ENCODE peak calls at places on chromosomes 6 and 20, in five cellular contexts. U is CD8-positive, alpha-beta memory T cell; D is Peyer's patch; A is effector memory CD4-positive, alpha-beta T cell; L is mammary epithelial cell. K is an unnamed sample.

GRCh38 chr20:62727584-62728027 is 19.0 kb downstream of the NTSR1 start:
- DNase-seq in U (no peak), D (no peak), A (no peak), L (no peak), K (no peak)

GRCh38 chr6:3315841-3316240 is 57.1 kb downstream of the PSMG4 start:
- DNase-seq in U (no peak), D (no peak), A (no peak), L (no peak), K (no peak)

GRCh38 chr6:163994566-163994965 is 580.0 kb downstream of the QKI start:
- DNase-seq in U (no peak), D (no peak), A (no peak), L (no peak), K (no peak)

GRCh38 chr6:105982761-105983600 is 103.2 kb upstream of the PRDM1 start:
- DNase-seq in U (no peak), D (no peak), A (no peak), L (no peak), K (no peak)

GRCh38 chr6:40535105-40535783 is 51.9 kb downstream of the LRFN2 start:
- DNase-seq in U (no peak), D (no peak), A (no peak), L (no peak), K (no peak)

GRCh38 chr6:31582230-31582601 is at the start of gene LTB:
- DNase-seq in U (peak; percentile 57), D (peak; percentile 87), A (peak; percentile 66), L (no peak), K (no peak)

GRCh38 chr6:159594750-159595117 is 98.3 kb downstream of the SOD2 start:
- DNase-seq in U (no peak), D (no peak), A (no peak), L (peak; percentile 86), K (no peak)

GRCh38 chr6:125038925-125039324 is 76.7 kb downstream of the RNF217 start:
- DNase-seq in U (no peak), D (no peak), A (no peak), L (no peak), K (no peak)

GRCh38 chr20:24755411-24755922 is 193.6 kb upstream of the CST7 start:
- DNase-seq in U (no peak), D (no peak), A (no peak), L (no peak), K (no peak)

GRCh38 chr6:160962835-160963623 is 28.5 kb upstream of the MAP3K4 start:
- DNase-seq in U (no peak), D (no peak), A (no peak), L (no peak), K (no peak)

DNA sequence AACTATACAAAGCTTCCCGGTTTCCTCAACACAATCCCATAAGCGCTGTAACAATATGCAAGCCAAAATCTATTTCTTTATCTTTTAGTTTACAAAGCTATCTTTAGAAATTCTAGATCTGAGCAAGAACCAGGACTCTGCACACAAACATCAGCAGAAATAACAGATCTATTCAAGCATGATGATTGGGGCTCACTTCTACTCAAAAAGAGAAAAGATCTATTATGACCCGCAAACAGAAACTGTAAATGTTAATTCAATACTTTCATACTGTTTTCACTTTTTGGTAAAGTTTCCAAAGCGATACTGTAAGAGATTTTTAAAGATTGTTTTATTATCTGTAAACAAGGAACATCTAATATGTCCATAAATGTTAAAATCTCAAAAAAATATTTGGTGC is 86.6 kb downstream of the SESN1 start:
- DNase-seq in U (no peak), D (no peak), A (no peak), L (no peak), K (no peak)
- H3K27ac ChIP-seq in U (peak overlapping the region; percentile 81), D (peak overlapping the region; percentile 98), A (peak overlapping the region; percentile 97), L (peak overlapping the region; percentile 96), K (peak overlapping the region; percentile 39)

GRCh38 chr20:50587291-50587961 is 77.2 kb downstream of the PTPN1 start:
- DNase-seq in U (no peak), D (no peak), A (no peak), L (peak; percentile 49), K (no peak)
- H3K36me3 ChIP-seq in U (peaks cover 18% of the 10 kb centered on the region), D (no peaks in the 10 kb centered on the region), A (peaks cover 40% of the 10 kb centered on the region), L (peaks cover 23% of the 10 kb centered on the region), K (peaks cover 92% of the 10 kb centered on the region)

GRCh38 chr6:45717027-45717426 is 298.6 kb downstream of the CLIC5 start:
- DNase-seq in U (no peak), D (no peak), A (no peak), L (no peak), K (no peak)

GRCh38 chr6:45721665-45722064 is 294.0 kb downstream of the CLIC5 start:
- DNase-seq in U (no peak), D (no peak), A (no peak), L (no peak), K (no peak)

GRCh38 chr6:45715508-45715803 is 300.2 kb downstream of the CLIC5 start:
- DNase-seq in U (no peak), D (no peak), A (no peak), L (no peak), K (no peak)

GRCh38 chr6:45717715-45718114 is 297.9 kb downstream of the CLIC5 start:
- DNase-seq in U (no peak), D (no peak), A (no peak), L (no peak), K (no peak)

GRCh38 chr6:45718901-45719300 is 296.8 kb downstream of the CLIC5 start:
- DNase-seq in U (no peak), D (no peak), A (no peak), L (no peak), K (no peak)
- H3K27ac ChIP-seq in U (no peak overlapping the region), D (no peak overlapping the region), A (no peak overlapping the region), L (no peak overlapping the region), K (no peak overlapping the region)

DNA sequence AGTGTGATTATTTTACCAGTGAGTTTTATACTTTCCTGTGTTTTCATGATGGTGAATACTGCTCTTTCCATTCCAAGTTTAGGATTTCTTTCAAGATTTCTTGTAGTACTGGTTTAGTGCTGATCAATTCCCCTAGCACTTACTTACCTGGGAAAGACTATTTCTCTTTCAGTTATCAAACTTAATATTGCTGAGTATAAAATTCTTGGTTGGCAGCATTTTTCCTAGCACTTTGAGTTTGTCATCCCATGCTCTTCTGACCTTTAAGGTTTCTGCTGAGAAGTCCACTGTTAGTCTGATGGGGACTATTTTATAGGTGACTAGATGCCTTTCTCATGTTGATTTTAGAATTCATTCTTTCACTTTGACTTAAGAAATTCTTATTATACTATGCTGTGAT is 842.8 kb upstream of the CITED2 start:
- DNase-seq in U (no peak), D (no peak), A (no peak), L (no peak), K (no peak)
- H3K36me3 ChIP-seq in U (no peaks in the 10 kb centered on the region), D (no peaks in the 10 kb centered on the region), A (no peaks in the 10 kb centered on the region), L (no peaks in the 10 kb centered on the region), K (no peaks in the 10 kb centered on the region)

GRCh38 chr6:112044856-112045255 is 9.0 kb upstream of the CCN6 start:
- DNase-seq in U (no peak), D (no peak), A (no peak), L (peak; percentile 54), K (no peak)
- H3K27ac ChIP-seq in U (no peak overlapping the region), D (no peak overlapping the region), A (no peak overlapping the region), L (no peak overlapping the region), K (no peak overlapping the region)

DNA sequence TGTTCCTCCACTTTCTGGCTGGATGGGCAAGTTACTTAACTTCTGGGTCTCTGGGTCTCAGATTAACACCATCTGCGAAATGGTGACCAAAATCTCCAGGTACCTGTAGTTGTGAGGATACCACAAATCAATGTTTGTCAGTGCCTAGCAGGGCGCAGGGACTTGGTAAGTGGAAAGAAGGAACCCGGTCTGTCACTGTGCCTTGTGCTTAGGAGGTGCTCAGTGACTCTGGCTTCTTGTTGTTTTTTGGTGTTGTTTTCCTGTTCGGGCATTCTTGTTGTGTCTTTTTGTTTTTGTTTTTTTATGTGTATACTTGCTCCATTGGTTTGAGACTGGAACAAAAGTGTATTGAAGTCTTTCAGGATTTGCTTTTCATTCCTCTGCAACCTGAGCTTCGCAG is 17.8 kb downstream of the TM9SF4 start:
- DNase-seq in U (no peak), D (no peak), A (no peak), L (no peak), K (no peak)
- H3K36me3 ChIP-seq in U (no peaks in the 10 kb centered on the region), D (no peaks in the 10 kb centered on the region), A (no peaks in the 10 kb centered on the region), L (peaks cover 3% of the 10 kb centered on the region), K (no peaks in the 10 kb centered on the region)

GRCh38 chr6:144295981-144296767 is 11.0 kb downstream of the UTRN start:
- DNase-seq in U (no peak), D (no peak), A (no peak), L (no peak), K (no peak)

GRCh38 chr6:144296973-144297372 is 11.8 kb downstream of the UTRN start:
- DNase-seq in U (no peak), D (no peak), A (no peak), L (no peak), K (no peak)

GRCh38 chr6:144298167-144298671 is 13.1 kb downstream of the UTRN start:
- DNase-seq in U (no peak), D (no peak), A (no peak), L (no peak), K (no peak)

GRCh38 chr6:144297498-144298166 is 12.5 kb downstream of the UTRN start:
- DNase-seq in U (no peak), D (no peak), A (no peak), L (no peak), K (no peak)

DNA sequence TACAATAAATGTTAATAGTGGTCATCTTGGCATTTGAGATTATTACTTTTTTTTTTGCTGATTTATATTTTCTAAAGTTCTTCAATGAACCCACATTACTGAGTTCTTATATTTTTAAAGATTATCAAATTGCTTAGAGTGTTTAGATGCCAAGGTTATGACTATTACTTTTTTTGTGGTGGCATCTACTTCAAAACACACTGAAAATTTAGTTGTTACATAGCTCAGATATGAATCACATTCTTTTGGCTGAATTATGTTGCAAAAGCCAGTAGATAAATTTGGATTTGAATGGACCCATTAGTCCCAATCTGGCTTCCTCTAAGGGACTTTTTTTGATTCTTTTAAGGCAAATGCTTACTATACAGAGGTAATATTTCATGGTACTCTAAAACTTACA is 8.9 kb downstream of the UTRN start:
- DNase-seq in U (no peak), D (no peak), A (no peak), L (peak; percentile 50), K (no peak)
- H3K27ac ChIP-seq in U (no peak overlapping the region), D (no peak overlapping the region), A (no peak overlapping the region), L (no peak overlapping the region), K (no peak overlapping the region)

GRCh38 chr20:35796556-35796955 is 24.7 kb downstream of the PHF20 start:
- DNase-seq in U (no peak), D (no peak), A (no peak), L (no peak), K (no peak)

GRCh38 chr20:35806075-35806474 is 34.3 kb downstream of the PHF20 start:
- DNase-seq in U (no peak), D (no peak), A (no peak), L (no peak), K (no peak)

GRCh38 chr20:35801865-35802264 is 30.1 kb downstream of the PHF20 start:
- DNase-seq in U (no peak), D (no peak), A (no peak), L (no peak), K (no peak)
- H3K36me3 ChIP-seq in U (peaks cover 13% of the 10 kb centered on the region), D (no peaks in the 10 kb centered on the region), A (peaks cover 7% of the 10 kb centered on the region), L (peaks cover 3% of the 10 kb centered on the region), K (no peaks in the 10 kb centered on the region)

DNA sequence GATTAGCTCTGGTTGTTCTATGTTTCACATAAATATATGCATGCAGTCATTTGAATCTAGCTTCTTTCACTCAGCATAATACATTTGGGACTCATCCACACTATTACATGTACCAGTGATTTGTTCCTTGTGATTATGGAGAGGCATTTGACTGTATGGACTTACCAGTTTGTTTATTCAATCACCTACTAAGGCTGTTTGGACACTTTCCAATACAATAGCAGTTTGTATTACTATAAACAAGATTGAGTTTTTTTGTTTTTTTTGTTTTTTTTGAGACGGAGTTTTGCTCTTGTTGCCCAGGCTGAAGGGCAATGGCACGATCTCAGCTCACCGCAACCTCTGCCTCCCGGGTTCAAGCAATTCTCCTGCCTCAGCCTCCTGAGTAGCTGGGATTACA is 109.8 kb upstream of the DST start:
- DNase-seq in U (no peak), D (no peak), A (no peak), L (no peak), K (no peak)
- H3K27ac ChIP-seq in U (no peak overlapping the region), D (no peak overlapping the region), A (no peak overlapping the region), L (no peak overlapping the region), K (peak overlapping the region; percentile 57)

K was measured in left lung.